ENCODE peak calls at places on chromosomes 2 and 18, in eight cellular contexts. W, F, K, S, Z, E, D and X are unnamed samples. For H3K9me3, H3K4me1 and H3K27me3, the result is how much of the 10 kb centered on the place peaks cover.

GRCh38 chr2:40127890-40128548 is 323.9 kb downstream of the SLC8A1 start:
- DNase-seq in S (peak), F (no peak), Z (no peak), E (no peak), W (no peak), D (no peak), K (no peak), X (no peak)

GRCh38 chr2:70515938-70516337 is 37.7 kb downstream of the TGFA start:
- DNase-seq in F (no peak), D (no peak), W (no peak), S (peak), K (no peak), Z (no peak), E (no peak), X (no peak)

GRCh38 chr2:230919240-230919639 is 5.8 kb downstream of the GPR55 start:
- DNase-seq in F (no peak), Z (no peak), S (no peak), D (no peak), E (no peak), K (no peak), W (no peak), X (no peak)

GRCh38 chr2:127598711-127599110 is 47.2 kb upstream of the GPR17 start:
- DNase-seq in E (no peak), W (no peak), F (no peak), Z (no peak), K (no peak), D (no peak), S (peak), X (no peak)

GRCh38 chr2:3377279-3377611 is 373 bp downstream of the EIPR1 start:
- DNase-seq in F (no peak), S (peak), E (no peak), D (no peak), Z (peak), K (no peak), W (no peak), X (no peak)

GRCh38 chr2:181742908-181743722 is 62.8 kb upstream of the NEUROD1 start:
- DNase-seq in F (peak), E (no peak), K (no peak), S (peak), W (no peak), Z (peak), D (peak), X (no peak)

GRCh38 chr18:7116001-7116831 is 1.4 kb downstream of the LAMA1 start:
- DNase-seq in E (no peak), F (no peak), S (peak), K (no peak), W (no peak), Z (no peak), D (no peak), X (no peak)

GRCh38 chr2:144648837-144649485 is 129.0 kb upstream of the ZEB2 start:
- DNase-seq in D (no peak), K (no peak), Z (no peak), S (no peak), W (no peak), E (no peak), F (no peak), X (no peak)

GRCh38 chr2:5325523-5325922 is 366.7 kb upstream of the SOX11 start:
- DNase-seq in Z (no peak), F (no peak), K (no peak), E (no peak), D (no peak), W (no peak), S (no peak), X (no peak)

DNA sequence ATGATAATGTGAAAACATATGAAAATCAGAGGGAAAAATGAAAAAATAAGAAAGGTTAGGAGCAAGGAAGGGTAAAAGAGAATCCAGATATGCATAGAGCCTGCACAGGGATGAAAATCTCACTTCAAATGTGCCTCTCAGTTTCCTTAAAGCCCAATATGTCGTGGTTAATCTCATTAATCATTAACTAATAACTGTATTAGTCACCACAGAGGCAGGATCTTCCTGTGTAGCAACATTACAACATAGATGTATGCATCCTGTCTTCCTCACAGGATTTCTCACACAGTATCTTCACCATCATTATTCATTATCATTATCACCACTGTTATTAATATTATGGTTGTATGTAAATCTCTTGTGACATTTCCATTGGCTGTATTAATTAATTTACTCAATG is 361.2 kb upstream of the SOX11 start:
- DNase-seq in E (no peak), D (no peak), W (no peak), K (no peak), S (no peak), F (no peak), Z (no peak), X (no peak)
- H3K9me3 ChIP-seq in E (under half), D (under half), W (under half), K (under half), S (under half), F (under half), Z (under half), X (under half)

GRCh38 chr2:159713691-159714585 is 1.6 kb downstream of the MARCHF7 start:
- DNase-seq in F (no peak), S (peak), Z (no peak), D (no peak), E (no peak), K (no peak), W (no peak), X (no peak)

GRCh38 chr2:159712194-159712928 is at the start of gene MARCHF7:
- DNase-seq in D (peak), E (peak), Z (peak), W (peak), F (peak), S (peak), K (peak), X (peak)

GRCh38 chr2:159712929-159713575 is 746 bp downstream of the MARCHF7 start:
- DNase-seq in Z (no peak), K (no peak), W (no peak), F (no peak), D (no peak), S (peak), E (no peak), X (no peak)

GRCh38 chr2:159715451-159715850 is 3.1 kb downstream of the MARCHF7 start:
- DNase-seq in E (no peak), K (no peak), S (no peak), Z (no peak), D (no peak), F (no peak), W (no peak), X (no peak)

GRCh38 chr2:159714586-159714930 is 2.3 kb downstream of the MARCHF7 start:
- DNase-seq in Z (no peak), F (no peak), E (no peak), S (no peak), D (no peak), K (no peak), W (no peak), X (no peak)
- H3K4me1 ChIP-seq in Z (under half), F (under half), E (under half), S (under half), D (half or more), K (under half), W (under half), X (under half)

GRCh38 chr2:153476491-153477095 is 2.0 kb downstream of the RPRM start:
- DNase-seq in W (no peak), Z (no peak), E (no peak), K (no peak), S (peak), F (no peak), D (no peak), X (no peak)
- H3K27me3 ChIP-seq in W (under half), Z (under half), E (under half), K (under half), S (half or more), F (under half), D (under half), X (under half)

GRCh38 chr2:203948733-203949132 is 12.2 kb downstream of the ICOS start:
- DNase-seq in K (no peak), Z (no peak), W (no peak), S (no peak), E (no peak), D (no peak), F (no peak), X (no peak)
- H3K9me3 ChIP-seq in K (under half), Z (under half), W (under half), S (under half), E (under half), D (under half), F (under half), X (under half)

GRCh38 chr2:184053326-184053725 is 545.0 kb upstream of the ZNF804A start:
- DNase-seq in E (no peak), D (no peak), F (no peak), Z (no peak), W (no peak), K (no peak), S (no peak), X (no peak)

GRCh38 chr2:184047536-184047935 is 550.8 kb upstream of the ZNF804A start:
- DNase-seq in D (no peak), Z (no peak), S (no peak), F (no peak), K (no peak), E (no peak), W (no peak), X (no peak)

GRCh38 chr2:184049566-184049965 is 548.8 kb upstream of the ZNF804A start:
- DNase-seq in E (no peak), F (no peak), W (no peak), S (no peak), Z (no peak), D (no peak), K (no peak), X (no peak)
- H3K4me1 ChIP-seq in E (under half), F (under half), W (under half), S (under half), Z (under half), D (under half), K (under half), X (under half)

GRCh38 chr18:31258789-31259188 is 59.2 kb upstream of the DSG1 start:
- DNase-seq in F (no peak), S (no peak), W (no peak), K (no peak), Z (no peak), D (no peak), E (no peak), X (no peak)
- H3K27me3 ChIP-seq in F (under half), S (under half), W (under half), K (under half), Z (under half), D (under half), E (under half), X (under half)

GRCh38 chr2:102549027-102549426 is 70.3 kb upstream of the SLC9A2 start:
- DNase-seq in W (no peak), F (no peak), D (no peak), Z (no peak), S (no peak), E (no peak), K (no peak), X (no peak)
- H3K9me3 ChIP-seq in W (under half), F (under half), D (under half), Z (under half), S (under half), E (under half), K (under half), X (under half)